ENCODE peak calls at places on chromosomes 4 and X, in four cellular contexts. X is uterus, M is brain microvascular endothelial cell, H is K562. V is an unnamed sample.

GRCh38 chrX:79336869-79337815 is 30.0 kb downstream of the ITM2A start:
- DNase-seq in X (no peak), M (no peak), H (no peak), V (no peak)

GRCh38 chrX:11267311-11267910 is 25.8 kb upstream of the AMELX start:
- DNase-seq in X (no peak), M (no peak), H (no peak), V (no peak)

GRCh38 chr4:3805026-3805425 is 38.8 kb downstream of the ADRA2C start:
- DNase-seq in X (no peak), M (no peak), H (no peak), V (no peak)

GRCh38 chr4:94889523-94889922 is 131.8 kb downstream of the BMPR1B start:
- DNase-seq in X (no peak), M (no peak), H (no peak), V (no peak)

GRCh38 chrX:110992611-110993010 is 103.4 kb upstream of the PAK3 start:
- DNase-seq in X (no peak), M (peak; percentile 1), H (peak; percentile 20), V (no peak)

GRCh38 chrX:154021131-154021611 is 1.5 kb upstream of the IRAK1 start:
- DNase-seq in X (peak; percentile 39), M (peak; percentile 39), H (no peak), V (no peak)

GRCh38 chr4:132642196-132642817 is 506.8 kb upstream of the PCDH10 start:
- DNase-seq in X (no peak), M (peak; percentile 22), H (peak; percentile 16), V (no peak)

GRCh38 chrX:2693526-2694002 is 2.5 kb downstream of the CD99 start:
- DNase-seq in X (no peak), M (no peak), H (no peak), V (no peak)

GRCh38 chrX:30793767-30794103 is 95.3 kb downstream of the TAB3 start:
- DNase-seq in X (no peak), M (no peak), H (no peak), V (no peak)

DNA sequence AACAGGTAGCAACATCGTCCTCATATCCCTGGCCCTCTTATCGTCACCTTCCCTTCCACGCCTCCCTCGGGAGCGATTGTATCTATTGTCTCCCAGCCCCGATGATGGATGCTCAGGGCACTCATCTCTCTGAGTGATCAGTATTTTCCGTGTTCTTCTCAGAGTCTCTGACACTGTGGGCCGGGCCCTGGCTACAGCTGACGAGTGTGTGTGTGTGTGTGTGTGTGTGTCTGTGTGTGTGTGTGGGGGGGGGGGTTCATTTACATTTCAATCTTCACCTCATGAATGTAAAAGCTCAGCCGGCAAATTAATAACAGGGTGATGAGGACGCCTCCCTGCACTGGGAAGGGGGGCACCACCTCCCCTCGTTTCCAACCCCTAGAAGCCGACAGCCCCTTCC is 159.4 kb downstream of the SHOX start:
- DNase-seq in X (no peak), M (no peak), H (no peak), V (no peak)
- H3K27ac ChIP-seq in X (no peak overlapping the region), M (no peak overlapping the region), H (no peak overlapping the region), V (no peak overlapping the region)

GRCh38 chrX:134571831-134572230 is 86.4 kb downstream of the PLAC1 start:
- DNase-seq in X (no peak), M (no peak), H (no peak), V (no peak)

GRCh38 chrX:134570509-134570846 is 87.8 kb downstream of the PLAC1 start:
- DNase-seq in X (no peak), M (no peak), H (no peak), V (no peak)

GRCh38 chrX:134572816-134573682 is 85.2 kb downstream of the PLAC1 start:
- DNase-seq in X (no peak), M (no peak), H (no peak), V (peak; percentile 18)

GRCh38 chrX:134569306-134569705 is 89.0 kb downstream of the PLAC1 start:
- DNase-seq in X (no peak), M (no peak), H (no peak), V (no peak)

GRCh38 chrX:134570899-134571298 is 87.4 kb downstream of the PLAC1 start:
- DNase-seq in X (no peak), M (no peak), H (no peak), V (no peak)
- H3K27ac ChIP-seq in X (no peak overlapping the region), M (no peak overlapping the region), H (no peak overlapping the region), V (no peak overlapping the region)

GRCh38 chr4:99927566-99927965 is 18.9 kb downstream of the DNAJB14 start:
- DNase-seq in X (no peak), M (no peak), H (no peak), V (no peak)
- H3K27ac ChIP-seq in X (no peak overlapping the region), M (no peak overlapping the region), H (no peak overlapping the region), V (no peak overlapping the region)

DNA sequence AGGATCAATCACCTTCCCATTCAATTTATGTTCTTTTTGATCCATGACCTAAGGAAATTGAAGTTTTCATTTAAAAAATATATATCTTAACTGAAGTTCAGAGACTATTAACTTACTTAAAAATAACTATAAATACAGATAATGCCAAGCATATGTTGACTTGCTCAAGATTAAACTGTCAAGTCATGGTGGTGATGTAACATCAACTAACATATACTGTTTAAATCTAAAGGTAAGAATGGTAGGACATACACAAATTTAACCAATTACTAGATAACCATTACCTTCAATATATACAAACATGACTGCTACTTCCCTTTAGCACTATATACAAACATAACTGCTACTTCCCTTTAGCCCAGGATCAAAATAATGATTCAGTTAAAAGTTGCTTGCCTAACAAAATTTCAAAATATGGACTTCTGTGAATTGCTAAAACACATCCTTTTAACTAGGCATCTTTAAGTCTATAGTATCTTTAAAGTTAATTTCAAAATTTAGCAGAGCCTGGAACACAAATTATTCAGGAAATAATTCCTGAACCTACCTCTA is 14.9 kb downstream of the HNRNPD start:
- DNase-seq in X (no peak), M (no peak), H (no peak), V (no peak)
- H3K27ac ChIP-seq in X (no peak overlapping the region), M (no peak overlapping the region), H (peak overlapping the region; percentile 15), V (peak overlapping the region; percentile 4)

DNA sequence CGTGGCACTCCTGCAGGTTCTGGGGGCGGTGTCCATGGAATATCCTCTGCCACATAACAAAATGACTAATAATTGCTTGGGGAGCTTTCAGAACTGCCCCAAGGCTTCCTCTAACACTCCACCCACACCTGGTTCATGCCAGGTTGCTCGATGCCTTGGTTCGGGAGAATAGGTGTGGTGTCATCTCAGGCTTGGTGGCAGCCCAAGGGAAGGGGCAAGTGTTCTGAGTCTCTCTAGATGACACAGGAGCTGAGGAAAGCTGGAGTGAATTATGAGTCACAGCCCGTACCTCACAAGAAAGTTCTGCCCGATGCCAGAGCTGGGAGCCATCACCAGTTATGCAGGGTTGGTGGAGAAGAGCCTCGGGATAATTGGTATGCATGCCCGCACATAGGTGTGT is 14.7 kb downstream of the FTSJ1 start:
- DNase-seq in X (no peak), M (no peak), H (no peak), V (no peak)
- H3K27ac ChIP-seq in X (no peak overlapping the region), M (peak overlapping the region; percentile 51), H (no peak overlapping the region), V (peak overlapping the region; percentile 98)

GRCh38 chr4:184668511-184669114 is 19.1 kb downstream of the PRIMPOL start:
- DNase-seq in X (no peak), M (no peak), H (no peak), V (no peak)
- H3K27ac ChIP-seq in X (no peak overlapping the region), M (no peak overlapping the region), H (no peak overlapping the region), V (no peak overlapping the region)

DNA sequence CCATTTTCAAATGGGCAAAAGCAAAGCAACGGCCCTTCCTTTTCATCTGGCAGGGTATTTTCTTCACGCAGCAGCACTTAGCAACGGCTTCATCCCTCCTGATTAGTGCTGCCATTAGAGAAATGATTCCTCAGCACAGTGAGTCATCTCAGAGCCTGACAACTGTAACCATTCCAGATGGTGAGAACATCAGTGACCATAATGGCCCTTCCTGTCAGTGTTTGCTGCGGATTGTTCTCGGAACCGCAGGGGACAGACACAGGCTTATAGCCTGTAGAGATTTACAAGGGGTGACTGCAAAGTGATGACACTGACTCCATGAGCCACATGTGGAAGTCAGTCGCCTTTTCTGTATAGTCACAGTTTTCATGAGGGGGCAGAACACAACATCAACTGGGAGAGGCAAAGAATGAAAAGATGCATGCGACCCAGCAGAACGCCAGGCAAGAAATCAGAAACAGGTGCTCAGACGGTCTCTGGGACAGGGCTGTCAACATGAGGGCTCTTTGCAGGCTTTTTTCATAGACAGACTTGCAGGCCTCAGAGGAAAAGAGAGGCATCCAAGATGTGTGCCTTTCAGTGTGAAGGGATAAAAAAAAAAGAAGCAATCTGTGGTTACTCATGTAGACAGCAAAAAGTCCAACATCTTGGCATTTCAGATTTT is 69.9 kb upstream of the FBXW7 start:
- DNase-seq in X (no peak), M (peak; percentile 36), H (no peak), V (no peak)
- H3K27ac ChIP-seq in X (no peak overlapping the region), M (no peak overlapping the region), H (no peak overlapping the region), V (no peak overlapping the region)

GRCh38 chr4:168483786-168484185 is 3.5 kb upstream of the DDX60L start:
- DNase-seq in X (no peak), M (no peak), H (no peak), V (no peak)
- H3K27ac ChIP-seq in X (no peak overlapping the region), M (peak overlapping the region; percentile 48), H (no peak overlapping the region), V (peak overlapping the region; percentile 92)

GRCh38 chr4:13704020-13704419 is 76.5 kb upstream of the BOD1L1 start:
- DNase-seq in X (no peak), M (no peak), H (no peak), V (no peak)
- H3K27ac ChIP-seq in X (no peak overlapping the region), M (no peak overlapping the region), H (no peak overlapping the region), V (peak overlapping the region; percentile 97)

GRCh38 chr4:155974957-155975356 is 21.3 kb upstream of the CTSO start:
- DNase-seq in X (no peak), M (no peak), H (no peak), V (no peak)
- H3K27ac ChIP-seq in X (no peak overlapping the region), M (no peak overlapping the region), H (no peak overlapping the region), V (no peak overlapping the region)

V was measured in epithelial cell of prostate.